ENCODE peak calls at places on chromosomes 13 and 19, in six cellular contexts. D is CD8-positive, alpha-beta memory T cell; G is upper lobe of left lung; U is uterus; P is left lung; C is neural progenitor cell. K is an unnamed sample. For H3K4me1, the result is how much of the 10 kb centered on the place peaks cover.

GRCh38 chr19:12723643-12724426 is at the start of gene TNPO2:
- DNase-seq in D (peak), G (no peak), U (peak), P (peak), C (peak), K (peak)

GRCh38 chr19:5154799-5155426 is 185.7 kb downstream of the PTPRS start:
- DNase-seq in D (no peak), G (peak), U (no peak), P (no peak), C (no peak), K (peak)

GRCh38 chr19:46015961-46016425 is 6.9 kb downstream of the PGLYRP1 start:
- DNase-seq in D (peak), G (peak), U (no peak), P (no peak), C (peak), K (no peak)

GRCh38 chr13:45280751-45281634 is 60.0 kb downstream of the TPT1 start:
- DNase-seq in D (no peak), G (no peak), U (peak), P (peak), C (peak), K (peak)

GRCh38 chr19:49581007-49581508 is at the start of gene PRRG2:
- DNase-seq in D (no peak), G (no peak), U (no peak), P (no peak), C (no peak), K (peak)

GRCh38 chr19:40741527-40742390 is 8.5 kb downstream of the ACTMAP start:
- DNase-seq in D (no peak), G (no peak), U (no peak), P (no peak), C (no peak), K (no peak)

GRCh38 chr19:50658438-50659317 is 9.4 kb downstream of the C19orf81 start:
- DNase-seq in D (no peak), G (peak), U (peak), P (peak), C (peak), K (peak)

GRCh38 chr13:27339299-27339698 is 68.7 kb downstream of the RASL11A start:
- DNase-seq in D (no peak), G (no peak), U (no peak), P (no peak), C (peak), K (no peak)

GRCh38 chr13:30690282-30691188 is 44.8 kb upstream of the ALOX5AP start:
- DNase-seq in D (no peak), G (peak), U (peak), P (peak), C (no peak), K (peak)

GRCh38 chr19:1852729-1853128 is 4.4 kb upstream of the REXO1 start:
- DNase-seq in D (no peak), G (no peak), U (no peak), P (no peak), C (no peak), K (no peak)
- H3K4me1 ChIP-seq in D (half or more), G (half or more), U (under half), P (under half), C (under half), K (half or more)

DNA sequence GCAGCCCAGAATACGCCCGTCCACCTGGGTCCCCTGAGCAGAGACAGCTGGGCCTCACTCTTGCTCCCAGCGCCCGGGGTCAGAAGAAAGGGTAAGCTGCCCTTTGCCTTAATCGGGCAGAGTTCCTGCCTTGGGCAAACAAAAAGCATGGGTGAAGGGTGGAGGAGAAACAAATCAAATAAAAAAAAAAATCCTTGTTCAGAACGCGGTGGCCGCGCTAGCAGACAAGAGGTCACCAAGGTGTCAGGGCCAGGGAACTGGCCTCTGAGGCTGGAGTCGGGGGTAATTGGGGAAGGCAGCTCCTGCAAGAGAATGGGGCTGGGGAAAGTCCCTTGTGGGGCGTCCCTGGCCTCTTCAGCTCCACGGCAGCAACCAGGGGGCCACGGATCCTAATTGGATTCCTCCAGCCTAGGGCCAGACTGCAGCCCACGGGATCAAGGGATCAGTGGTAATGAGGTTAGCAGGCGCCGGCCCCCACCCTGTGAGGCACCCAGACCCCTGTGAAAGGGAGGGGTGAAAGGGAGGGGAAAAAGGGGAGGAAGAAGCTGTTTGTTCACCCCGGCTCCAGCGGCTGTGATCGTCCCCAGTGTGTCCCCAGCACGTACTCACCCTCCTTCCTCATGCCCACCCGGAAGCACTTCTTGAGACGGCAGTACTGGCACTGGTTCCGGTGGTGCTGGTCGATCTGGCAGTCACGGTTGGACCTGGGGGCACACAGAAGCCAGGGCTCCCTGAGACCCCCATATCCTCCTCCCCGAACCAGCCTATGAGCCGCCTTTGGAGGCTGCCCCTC is 5.5 kb downstream of the NR2F6 start:
- DNase-seq in D (no peak), G (no peak), U (no peak), P (no peak), C (no peak), K (no peak)
- H3K4me3 ChIP-seq in D (no peak), G (no peak), U (no peak), P (no peak), C (no peak), K (no peak)

GRCh38 chr13:40583738-40584137 is 82.7 kb downstream of the FOXO1 start:
- DNase-seq in D (no peak), G (no peak), U (no peak), P (no peak), C (no peak), K (no peak)

GRCh38 chr13:40579535-40579934 is 86.9 kb downstream of the FOXO1 start:
- DNase-seq in D (no peak), G (no peak), U (no peak), P (no peak), C (no peak), K (no peak)

GRCh38 chr13:40580566-40581276 is 85.7 kb downstream of the FOXO1 start:
- DNase-seq in D (no peak), G (no peak), U (no peak), P (no peak), C (no peak), K (no peak)

GRCh38 chr13:40581277-40581579 is 85.2 kb downstream of the FOXO1 start:
- DNase-seq in D (no peak), G (no peak), U (no peak), P (no peak), C (no peak), K (no peak)

DNA sequence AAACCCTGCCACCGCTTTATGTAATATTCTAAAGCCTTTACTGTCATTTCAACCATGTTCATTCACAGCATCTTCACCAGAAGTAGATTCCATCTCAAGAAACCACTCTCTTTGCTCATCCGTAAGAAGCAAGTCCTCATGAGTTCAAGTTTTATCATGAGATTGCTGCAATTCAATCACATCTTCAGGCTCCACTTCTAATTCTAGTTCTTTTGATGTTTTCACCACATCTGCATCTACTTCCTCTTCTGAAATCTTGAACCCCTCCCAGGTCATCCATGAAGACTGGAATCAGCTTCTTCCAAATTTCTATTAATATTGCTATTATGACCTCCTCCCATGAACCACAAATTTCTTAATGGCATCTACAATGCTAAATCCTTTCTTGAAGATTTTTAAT is 83.9 kb downstream of the FOXO1 start:
- DNase-seq in D (no peak), G (no peak), U (no peak), P (no peak), C (no peak), K (no peak)
- H3K27ac ChIP-seq in D (no peak), G (no peak), U (no peak), P (no peak), C (no peak), K (no peak)

GRCh38 chr19:18588611-18589379 is at the start of gene REX1BD:
- DNase-seq in D (peak), G (peak), U (peak), P (peak), C (peak), K (peak)

GRCh38 chr19:18587561-18587960 is 1.0 kb upstream of the REX1BD start:
- DNase-seq in D (no peak), G (no peak), U (no peak), P (no peak), C (no peak), K (no peak)

GRCh38 chr19:18589380-18590272 is 1.0 kb downstream of the REX1BD start:
- DNase-seq in D (peak), G (peak), U (peak), P (peak), C (peak), K (peak)

GRCh38 chr19:18586311-18586710 is 2.3 kb upstream of the REX1BD start:
- DNase-seq in D (no peak), G (no peak), U (no peak), P (no peak), C (no peak), K (no peak)

DNA sequence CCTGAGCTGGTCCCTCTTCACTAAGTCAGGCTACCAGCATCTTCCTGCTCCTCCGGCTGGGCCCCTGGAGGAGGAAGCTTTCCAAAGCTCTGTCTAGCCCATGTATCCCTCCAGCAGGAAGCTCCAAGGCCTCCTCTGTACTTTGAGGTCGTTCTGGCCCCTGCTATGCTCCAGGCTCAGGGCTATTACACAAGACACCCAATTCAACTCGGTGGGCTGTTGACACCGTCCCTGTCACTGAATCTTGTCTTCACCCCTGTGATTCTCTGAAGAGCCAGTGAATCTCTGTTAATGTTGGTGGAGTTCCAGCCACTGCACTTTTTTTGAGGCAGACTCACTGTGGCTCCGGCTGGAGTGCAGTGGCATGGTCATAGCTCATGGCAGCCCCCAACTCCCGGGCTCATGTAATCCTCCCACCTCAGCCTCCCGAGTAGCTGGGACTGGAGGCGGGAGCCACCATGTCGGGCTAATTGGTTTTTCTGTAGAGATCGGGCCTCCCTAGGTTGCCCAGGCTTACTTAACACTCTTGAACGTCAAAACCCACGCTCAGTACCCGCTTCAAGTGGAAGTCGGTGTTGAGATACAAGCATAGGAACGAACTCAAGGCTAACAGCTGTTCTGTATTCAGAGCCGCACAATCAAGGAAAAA is 512 bp upstream of the REX1BD start:
- DNase-seq in D (no peak), G (no peak), U (no peak), P (no peak), C (no peak), K (no peak)
- H3K4me1 ChIP-seq in D (under half), G (under half), U (under half), P (under half), C (under half), K (under half)

GRCh38 chr13:49495783-49496762 is at the start of gene PHF11:
- DNase-seq in D (peak), G (peak), U (peak), P (peak), C (peak), K (peak)
- H3K4me3 ChIP-seq in D (peak), G (peak), U (peak), P (peak), C (peak), K (peak)

GRCh38 chr19:15245370-15246197 is 13.3 kb upstream of the EPHX3 start:
- DNase-seq in D (no peak), G (no peak), U (no peak), P (no peak), C (no peak), K (no peak)
- H3K27ac ChIP-seq in D (no peak), G (peak), U (peak), P (no peak), C (no peak), K (peak)

GRCh38 chr19:38679839-38680238 is 32.4 kb downstream of the ACTN4 start:
- DNase-seq in D (no peak), G (no peak), U (no peak), P (no peak), C (no peak), K (no peak)
- H3K4me1 ChIP-seq in D (half or more), G (half or more), U (under half), P (under half), C (under half), K (half or more)